ENCODE peak calls at places on chromosome 11, in nine cellular contexts. D, A, M, P, G, V, R, N and J are unnamed samples.

GRCh38 chr11:70048279-70049024 is 29.7 kb upstream of the ANO1 start:
- DNase-seq in D (no peak), N (no peak), A (no peak), G (no peak), V (no peak), P (no peak), M (peak; percentile 2), R (no peak), J (no peak)

GRCh38 chr11:8248786-8249185 is 14.9 kb downstream of the LMO1 start:
- DNase-seq in N (no peak), A (no peak), V (no peak), G (no peak), D (no peak), M (no peak), R (no peak), P (no peak), J (no peak)

GRCh38 chr11:6319879-6320410 is 356 bp downstream of the CAVIN3 start:
- DNase-seq in V (no peak), R (peak; percentile 94), A (no peak), N (no peak), M (peak; percentile 97), G (no peak), P (no peak), D (no peak), J (peak; percentile 91)

GRCh38 chr11:135004495-135004894 is 592.5 kb upstream of the B3GAT1 start:
- DNase-seq in V (no peak), N (no peak), G (no peak), A (no peak), R (no peak), D (peak; percentile 57), M (no peak), P (no peak), J (no peak)

GRCh38 chr11:68753300-68753699 is 2.0 kb upstream of the TESMIN start:
- DNase-seq in G (no peak), A (no peak), P (no peak), R (no peak), M (no peak), D (peak; percentile 11), N (no peak), V (no peak), J (no peak)

GRCh38 chr11:36311926-36312592 is 16.0 kb downstream of the PRR5L start:
- DNase-seq in V (no peak), R (no peak), N (peak; percentile 3), A (no peak), P (no peak), G (no peak), D (peak; percentile 86), M (peak; percentile 19), J (no peak)

GRCh38 chr11:69801513-69802335 is 17.5 kb downstream of the FGF3 start:
- DNase-seq in V (no peak), D (peak; percentile 5), M (peak; percentile 12), G (no peak), R (no peak), A (no peak), P (no peak), N (peak; percentile 36), J (peak; percentile 60)

GRCh38 chr11:125176866-125177265 is 12.3 kb downstream of the PKNOX2 start:
- DNase-seq in G (no peak), A (no peak), D (no peak), R (no peak), M (no peak), V (no peak), N (no peak), P (no peak), J (no peak)

GRCh38 chr11:46238078-46238966 is 39.1 kb upstream of the CREB3L1 start:
- DNase-seq in G (peak; percentile 40), V (peak; percentile 36), N (no peak), P (peak; percentile 49), A (peak; percentile 36), M (peak; percentile 60), D (peak; percentile 8), R (peak; percentile 89), J (peak; percentile 67)

GRCh38 chr11:134561348-134561720 is 149.3 kb upstream of the B3GAT1 start:
- DNase-seq in R (no peak), V (no peak), P (no peak), M (no peak), D (no peak), A (no peak), N (no peak), G (no peak), J (peak; percentile 8)

GRCh38 chr11:64036081-64037026 is 623 bp downstream of the FLRT1 start:
- DNase-seq in A (no peak), D (no peak), V (peak; percentile 34), R (peak; percentile 65), G (no peak), P (no peak), M (peak; percentile 62), N (peak; percentile 39), J (peak; percentile 68)

GRCh38 chr11:95698939-95699562 is 90.5 kb downstream of the FAM76B start:
- DNase-seq in D (no peak), M (no peak), R (no peak), G (no peak), N (no peak), P (no peak), V (no peak), A (no peak), J (no peak)

GRCh38 chr11:10979529-10979928 is 121.7 kb upstream of the ZBED5 start:
- DNase-seq in M (no peak), G (no peak), D (no peak), R (no peak), V (no peak), N (no peak), P (no peak), A (no peak), J (no peak)

GRCh38 chr11:121503056-121503455 is 50.3 kb upstream of the SORL1-AS1 start:
- DNase-seq in A (no peak), V (no peak), M (no peak), R (no peak), D (no peak), N (no peak), G (no peak), P (no peak), J (no peak)

GRCh38 chr11:111665779-111666178 is 63.5 kb downstream of the SIK2 start:
- DNase-seq in D (no peak), G (no peak), R (no peak), A (no peak), N (no peak), P (no peak), V (no peak), M (peak; percentile 73), J (no peak)

GRCh38 chr11:76234704-76235232 is 28.5 kb upstream of the WNT11 start:
- DNase-seq in P (peak; percentile 67), D (no peak), N (no peak), V (peak; percentile 70), A (peak; percentile 42), R (peak; percentile 66), M (no peak), G (no peak), J (no peak)

GRCh38 chr11:95322546-95322945 is 91.5 kb upstream of the SESN3 start:
- DNase-seq in V (no peak), R (no peak), A (no peak), D (no peak), G (no peak), M (peak; percentile 41), P (no peak), N (no peak), J (no peak)